ENCODE peak calls at places on chromosomes 5 and 9, in five cellular contexts. G is HCT116, Y is SK-N-SH, R is hepatocyte, U is neural progenitor cell. B is an unnamed sample.

GRCh38 chr5:72106922-72107873 is at the start of gene MAP1B:
- DNase-seq in G (no peak), Y (peak; percentile 90), U (peak; percentile 98), R (peak; percentile 76), B (no peak)

GRCh38 chr5:132747693-132748440 is 641 bp downstream of the CCNI2 start:
- DNase-seq in G (no peak), R (peak; percentile 42), U (no peak), Y (peak; percentile 24), B (no peak)

GRCh38 chr9:19410594-19410993 is 1.8 kb downstream of the ACER2 start:
- DNase-seq in R (no peak), U (no peak), Y (no peak), G (no peak), B (no peak)

GRCh38 chr9:121200346-121200745 is 1.3 kb downstream of the RAB14 start:
- DNase-seq in G (no peak), Y (no peak), R (peak; percentile 14), U (no peak), B (no peak)

GRCh38 chr9:134535171-134535570 is 106.4 kb upstream of the COL5A1 start:
- DNase-seq in G (no peak), R (no peak), U (no peak), Y (no peak), B (no peak)

GRCh38 chr5:10522224-10522611 is 41.7 kb upstream of the ANKRD33B start:
- DNase-seq in U (no peak), G (no peak), R (no peak), Y (no peak), B (no peak)

GRCh38 chr9:117546894-117547293 is 132.0 kb upstream of the ASTN2 start:
- DNase-seq in R (peak; percentile 30), G (no peak), Y (peak; percentile 46), U (no peak), B (no peak)

GRCh38 chr5:141986072-141986471 is 17.2 kb downstream of the RNF14 start:
- DNase-seq in Y (no peak), U (no peak), G (no peak), R (no peak), B (no peak)

GRCh38 chr5:169941542-169941941 is 38.8 kb downstream of the INSYN2B start:
- DNase-seq in U (no peak), R (peak; percentile 11), Y (no peak), G (no peak), B (no peak)

GRCh38 chr9:121393318-121393717 is 23.3 kb upstream of the STOM start:
- DNase-seq in R (no peak), Y (no peak), U (no peak), G (no peak), B (no peak)

GRCh38 chr5:41012318-41012717 is 58.8 kb downstream of the MROH2B start:
- DNase-seq in G (no peak), Y (peak; percentile 50), R (no peak), U (no peak), B (no peak)

GRCh38 chr5:171907731-171908343 is 98.6 kb downstream of the FBXW11 start:
- DNase-seq in U (peak; percentile 76), G (peak; percentile 37), R (peak; percentile 79), Y (peak; percentile 52), B (peak; percentile 68)

GRCh38 chr9:98964201-98964600 is 20.5 kb downstream of the COL15A1 start:
- DNase-seq in Y (no peak), U (no peak), G (no peak), R (no peak), B (no peak)

GRCh38 chr5:14061106-14061505 is 82.0 kb upstream of the TRIO start:
- DNase-seq in G (no peak), Y (peak; percentile 16), U (no peak), R (no peak), B (no peak)

GRCh38 chr9:76255781-76256455 is 138.3 kb downstream of the RFK start:
- DNase-seq in U (no peak), G (no peak), R (peak; percentile 62), Y (no peak), B (no peak)

GRCh38 chr5:156815988-156816599 is 34.0 kb upstream of the PPP1R2B start:
- DNase-seq in G (no peak), U (peak; percentile 64), Y (peak; percentile 53), R (peak; percentile 61), B (peak; percentile 61)

GRCh38 chr5:78920604-78921003 is 64.5 kb downstream of the ARSB start:
- DNase-seq in G (no peak), R (peak; percentile 56), U (no peak), Y (peak; percentile 37), B (peak; percentile 43)

GRCh38 chr5:135091286-135091685 is 57.3 kb upstream of the PITX1 start:
- DNase-seq in U (no peak), Y (no peak), G (no peak), R (no peak), B (no peak)

DNA sequence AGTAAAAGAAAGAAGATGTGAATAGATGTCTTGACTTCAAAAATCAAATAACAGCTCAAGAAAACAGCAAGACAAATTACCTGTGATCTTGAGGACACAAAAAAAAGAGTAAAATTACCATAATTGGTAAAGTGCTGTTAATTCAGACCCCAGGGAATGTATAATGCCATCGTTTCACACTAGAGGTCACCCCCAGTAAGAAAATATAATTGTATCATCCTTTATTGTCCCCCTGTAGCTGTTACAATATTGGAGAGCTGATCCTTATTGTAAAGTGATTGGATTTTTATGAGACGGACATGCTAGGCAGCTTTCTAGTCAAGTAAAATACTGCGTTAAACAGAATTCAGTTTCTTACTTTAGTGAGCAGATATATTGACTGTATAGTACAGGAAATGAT is 377.0 kb downstream of the TLE1 start:
- DNase-seq in Y (peak; percentile 19), R (no peak), U (no peak), G (no peak), B (no peak)
- TF ChIP-seq CTCF in Y (peak; percentile 31), R (no peak), U (no peak), G (no peak), B (peak; percentile 26)

GRCh38 chr9:124399999-124400940 is 15.0 kb downstream of the PSMB7 start:
- DNase-seq in U (peak; percentile 48), R (no peak), Y (no peak), G (no peak), B (no peak)
- TF ChIP-seq EZH2phosphoT487 in U (no peak), R (no peak), Y (no peak), G (no peak), B (no peak)

GRCh38 chr5:55402199-55402598 is 94.4 kb downstream of the MTREX start:
- DNase-seq in R (no peak), G (no peak), Y (no peak), U (no peak), B (no peak)
- TF ChIP-seq CTCF in R (no peak), G (no peak), Y (peak; percentile 19), U (peak; percentile 26), B (no peak)

DNA sequence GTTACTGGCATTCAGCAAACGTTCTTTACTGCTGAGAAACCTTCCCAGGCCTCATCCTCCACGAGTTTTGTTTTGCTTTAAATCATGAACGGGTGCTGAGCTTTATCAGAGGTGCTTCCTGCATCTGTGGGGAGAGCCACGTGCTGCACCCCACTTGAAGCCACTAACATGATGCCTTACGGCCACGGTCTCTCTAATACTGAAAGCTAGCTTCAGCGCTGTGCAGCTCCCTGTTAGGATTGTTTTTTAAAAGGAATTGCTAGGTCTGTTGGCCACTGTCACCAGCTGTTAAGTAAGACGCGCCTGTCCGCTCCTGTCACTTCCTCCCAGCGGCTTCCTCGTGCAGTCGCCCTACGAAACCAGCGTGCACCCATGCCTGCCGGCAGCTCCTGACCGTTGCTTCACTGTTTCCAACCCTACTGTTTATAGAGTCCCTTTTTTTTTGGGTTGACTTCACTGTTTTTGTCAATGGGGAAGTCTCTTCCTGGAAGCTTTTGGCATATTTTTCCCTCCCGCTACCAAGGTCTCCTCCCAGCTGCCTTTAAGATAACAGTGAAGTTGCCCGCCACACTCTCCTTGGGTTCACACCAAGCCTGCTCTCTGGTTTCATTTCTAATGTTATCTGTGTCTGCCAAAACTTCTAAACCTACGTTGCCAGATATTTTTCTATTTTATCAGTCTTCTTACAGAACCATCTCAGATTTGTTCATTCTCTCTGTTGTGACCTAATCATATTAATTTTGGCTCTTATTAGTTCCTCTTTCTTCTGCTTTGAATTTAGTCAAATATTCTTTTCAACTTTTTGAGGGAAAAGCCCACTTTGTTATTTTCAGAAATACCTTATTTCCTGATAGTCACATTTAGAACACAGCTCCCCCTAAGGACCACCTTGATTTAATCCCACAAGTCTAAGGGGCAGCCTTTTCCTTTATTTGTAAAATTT is 20.2 kb downstream of the LPCAT1 start:
- DNase-seq in G (no peak), U (no peak), R (no peak), Y (no peak), B (peak; percentile 53)
- TF ChIP-seq EZH2phosphoT487 in G (no peak), U (no peak), R (no peak), Y (no peak), B (no peak)

DNA sequence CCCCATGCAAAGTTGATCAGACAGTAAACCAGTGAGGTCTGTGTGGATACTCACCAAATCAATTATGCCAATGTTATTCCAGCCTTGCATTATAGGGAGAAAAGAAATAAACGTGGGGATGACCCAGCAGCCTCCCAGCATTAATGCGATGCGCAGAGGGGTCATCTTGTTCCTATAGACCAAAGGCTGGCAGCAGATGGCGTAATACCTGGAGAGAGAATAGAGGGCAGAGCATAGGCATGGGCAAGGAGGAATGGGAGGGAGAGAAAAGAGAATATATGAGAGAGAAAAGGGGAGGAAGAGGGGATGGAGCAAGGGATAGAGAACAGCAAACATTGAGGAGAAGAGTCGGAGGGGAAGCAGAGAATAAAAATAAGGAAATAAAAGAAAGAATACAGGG is 131.2 kb downstream of the HTR4 start:
- DNase-seq in Y (no peak), R (no peak), U (peak; percentile 20), G (peak; percentile 6), B (no peak)
- TF ChIP-seq CTCF in Y (no peak), R (no peak), U (peak; percentile 27), G (peak; percentile 25), B (peak; percentile 26)

GRCh38 chr5:136781464-136781863 is 416.1 kb upstream of the TRPC7 start:
- DNase-seq in R (no peak), U (no peak), Y (no peak), G (no peak), B (no peak)
- TF ChIP-seq EZH2phosphoT487 in R (no peak), U (no peak), Y (no peak), G (no peak), B (no peak)

GRCh38 chr9:113410207-113411158 is at the start of the genes C9orf43 and POLE3:
- DNase-seq in Y (peak; percentile 94), U (peak; percentile 97), G (peak; percentile 92), R (peak; percentile 98), B (peak; percentile 97)
- TF ChIP-seq CTCF in Y (peak; percentile 12), U (no peak), G (no peak), R (no peak), B (no peak)

B was measured in OCI-LY7.